ENCODE peak calls at places on chromosomes 4 and X, in seven cellular contexts. G, E, V, Q, H, F and X are unnamed samples.

GRCh38 chr4:150001815-150002214 is 76.4 kb upstream of the DCLK2 start:
- DNase-seq in G (no peak), E (no peak), V (no peak), Q (no peak), H (peak; percentile 59), F (peak; percentile 51), X (no peak)

GRCh38 chr4:74339501-74339900 is 25.4 kb upstream of the EREG start:
- DNase-seq in G (no peak), E (no peak), V (no peak), Q (no peak), H (no peak), F (no peak), X (no peak)

GRCh38 chr4:73653695-73654106 is 33.5 kb upstream of the RASSF6 start:
- DNase-seq in G (peak; percentile 45), E (no peak), V (no peak), Q (peak; percentile 39), H (peak; percentile 62), F (peak; percentile 89), X (peak; percentile 77)

GRCh38 chr4:84338367-84338766 is 160.7 kb downstream of the NKX6-1 start:
- DNase-seq in G (no peak), E (no peak), V (no peak), Q (no peak), H (no peak), F (no peak), X (no peak)

GRCh38 chr4:87241341-87241740 is 20.9 kb upstream of the KLHL8 start:
- DNase-seq in G (no peak), E (no peak), V (no peak), Q (peak; percentile 33), H (no peak), F (no peak), X (no peak)

GRCh38 chr4:73856518-73856917 is 3.4 kb downstream of the PF4V1 start:
- DNase-seq in G (no peak), E (no peak), V (no peak), Q (no peak), H (no peak), F (no peak), X (no peak)

GRCh38 chr4:39655866-39656265 is 17.2 kb upstream of the SMIM14 start:
- DNase-seq in G (no peak), E (no peak), V (no peak), Q (no peak), H (peak; percentile 10), F (no peak), X (peak; percentile 24)

GRCh38 chr4:54897590-54897989 is 227.8 kb downstream of the KDR start:
- DNase-seq in G (no peak), E (no peak), V (no peak), Q (no peak), H (peak; percentile 74), F (peak; percentile 36), X (no peak)

GRCh38 chrX:11558972-11559371 is 106.7 kb downstream of the ARHGAP6 start:
- DNase-seq in G (no peak), E (peak; percentile 45), V (no peak), Q (peak; percentile 60), H (no peak), F (peak; percentile 37), X (peak; percentile 6)

GRCh38 chr4:90982787-90983186 is 855.6 kb downstream of the CCSER1 start:
- DNase-seq in G (no peak), E (no peak), V (no peak), Q (peak; percentile 18), H (no peak), F (no peak), X (no peak)

GRCh38 chr4:130632731-130633604 is 1537.0 kb downstream of the C4orf33 start:
- DNase-seq in G (no peak), E (no peak), V (no peak), Q (peak; percentile 18), H (no peak), F (peak; percentile 0), X (no peak)

GRCh38 chrX:7119927-7120577 is 27.5 kb upstream of the STS start:
- DNase-seq in G (no peak), E (no peak), V (no peak), Q (no peak), H (no peak), F (no peak), X (peak; percentile 33)

GRCh38 chrX:134936542-134936941 is 54.2 kb upstream of the SMIM10 start:
- DNase-seq in G (no peak), E (no peak), V (no peak), Q (no peak), H (peak; percentile 77), F (peak; percentile 62), X (peak; percentile 47)

GRCh38 chr4:31807036-31807435 is 1086.9 kb downstream of the PCDH7 start:
- DNase-seq in G (no peak), E (no peak), V (no peak), Q (no peak), H (no peak), F (no peak), X (no peak)

GRCh38 chr4:140252144-140252741 is 98.3 kb upstream of the MAML3 start:
- DNase-seq in G (no peak), E (peak; percentile 64), V (no peak), Q (peak; percentile 79), H (no peak), F (peak; percentile 26), X (no peak)

GRCh38 chrX:50770702-50771101 is 43.3 kb downstream of the SHROOM4 start:
- DNase-seq in G (no peak), E (no peak), V (no peak), Q (peak; percentile 47), H (no peak), F (peak; percentile 39), X (no peak)

GRCh38 chr4:173486714-173487392 is 43.2 kb downstream of the HAND2 start:
- DNase-seq in G (no peak), E (no peak), V (no peak), Q (peak; percentile 65), H (no peak), F (no peak), X (no peak)

DNA sequence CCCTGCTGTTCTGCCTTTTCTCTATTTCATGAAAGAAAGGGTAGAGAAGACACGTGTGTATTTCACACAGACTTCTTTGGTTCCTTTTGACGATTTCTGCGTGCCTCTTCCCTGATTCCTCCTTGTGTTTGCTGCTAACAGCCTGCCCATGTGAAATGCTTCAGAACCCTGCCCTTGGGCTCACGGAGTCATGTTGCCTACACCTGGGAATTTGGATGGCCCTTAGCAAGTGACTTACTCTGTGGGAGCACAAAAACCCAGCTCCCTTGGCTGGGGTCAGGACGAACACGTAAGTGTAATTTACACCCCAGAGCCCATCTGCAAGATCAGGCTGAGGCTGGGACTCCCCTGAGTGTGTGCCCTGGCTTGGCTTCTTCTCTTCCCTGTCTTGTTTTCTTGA is 220.3 kb upstream of the BCOR start:
- DNase-seq in G (no peak), E (no peak), V (no peak), Q (no peak), H (no peak), F (no peak), X (no peak)
- H2AK5ac ChIP-seq in G (no peak overlapping the region), E (no peak overlapping the region), V (no peak overlapping the region), Q (no peak overlapping the region), H (no peak overlapping the region), F (no peak overlapping the region), X (no peak overlapping the region)

DNA sequence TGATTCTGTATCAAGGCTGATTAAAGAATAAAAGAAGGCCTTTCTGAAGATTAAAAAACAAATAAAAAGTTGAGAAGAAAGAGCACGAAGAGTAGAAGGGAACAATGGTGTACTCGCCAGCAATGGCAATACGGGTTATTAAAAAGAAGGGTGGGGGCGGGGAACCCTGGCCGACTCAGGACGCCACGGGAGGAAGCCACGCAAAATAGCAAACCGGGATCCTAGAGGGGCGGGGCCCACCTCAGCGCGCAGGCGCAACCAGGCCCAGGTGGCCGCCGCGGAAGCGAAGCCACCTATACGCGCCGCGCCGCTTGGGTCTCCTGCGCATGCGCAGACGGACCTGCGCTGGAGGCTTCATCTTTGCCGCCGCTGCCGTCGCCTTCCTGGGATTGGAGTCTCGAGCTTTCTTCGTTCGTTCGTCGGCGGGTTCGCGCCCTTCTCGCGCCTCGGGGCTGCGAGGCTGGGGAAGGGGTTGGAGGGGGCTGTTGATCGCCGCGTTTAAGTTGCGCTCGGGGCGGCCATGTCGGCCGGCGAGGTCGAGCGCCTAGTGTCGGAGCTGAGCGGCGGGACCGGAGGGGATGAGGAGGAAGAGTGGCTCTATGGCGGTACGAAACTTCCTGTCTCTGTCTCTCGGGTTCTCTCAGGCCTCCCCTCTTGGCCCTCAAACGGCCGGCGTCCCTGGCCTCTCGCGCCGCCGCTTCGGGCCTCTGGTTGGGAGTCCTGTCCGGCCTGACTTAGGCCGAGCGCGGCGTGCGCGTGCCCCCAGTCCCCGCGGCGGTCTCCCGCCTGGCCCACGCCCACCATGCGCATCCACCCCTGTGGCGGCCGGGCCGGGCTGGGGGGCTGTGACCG is at the start of gene FIP1L1:
- DNase-seq in G (peak; percentile 92), E (peak; percentile 91), V (peak; percentile 61), Q (peak; percentile 93), H (peak; percentile 87), F (peak; percentile 99), X (peak; percentile 87)
- H2AK5ac ChIP-seq in G (peak within 1 kb of the TSS; percentile 37), E (no peak within 1 kb of the TSS), V (no peak within 1 kb of the TSS), Q (no peak within 1 kb of the TSS), H (peak within 1 kb of the TSS; percentile 35), F (no peak within 1 kb of the TSS), X (no peak within 1 kb of the TSS)

GRCh38 chr4:100175853-100176252 is 14.4 kb downstream of the DDIT4L start:
- DNase-seq in G (no peak), E (no peak), V (no peak), Q (no peak), H (no peak), F (no peak), X (no peak)
- H2AK5ac ChIP-seq in G (no peak overlapping the region), E (no peak overlapping the region), V (no peak overlapping the region), Q (no peak overlapping the region), H (no peak overlapping the region), F (no peak overlapping the region), X (no peak overlapping the region)

DNA sequence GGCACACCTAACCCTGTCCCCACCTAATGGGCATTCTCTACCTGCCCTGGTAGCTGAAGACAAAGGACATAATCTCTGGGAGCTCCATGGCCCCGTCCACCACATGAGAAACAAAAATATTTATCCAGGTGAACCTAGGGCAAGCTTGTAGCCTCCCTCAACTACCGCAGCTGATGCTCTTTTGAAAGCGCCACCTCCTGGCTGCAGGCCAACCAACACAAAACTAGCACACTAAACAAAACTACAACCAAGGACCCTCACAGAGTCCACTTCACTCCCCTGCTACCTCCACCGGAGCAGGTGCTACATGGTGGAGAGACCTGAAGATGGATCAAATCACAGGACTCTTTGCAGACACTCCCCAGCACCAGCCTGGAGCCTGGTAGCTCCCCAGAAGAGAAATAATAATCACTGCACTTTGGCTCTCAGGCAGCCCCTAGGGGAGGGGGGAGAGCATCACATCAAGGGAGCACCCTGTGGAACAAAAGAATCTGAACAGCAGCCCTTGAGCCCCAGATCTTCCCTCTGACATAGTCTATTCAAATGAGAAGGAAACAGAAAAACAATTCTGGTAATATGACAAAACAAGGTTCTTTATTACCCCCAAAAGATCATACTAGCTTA is 111.3 kb upstream of the ATP8A1 start:
- DNase-seq in G (no peak), E (peak; percentile 71), V (no peak), Q (peak; percentile 58), H (no peak), F (no peak), X (no peak)
- H2AK5ac ChIP-seq in G (no peak overlapping the region), E (no peak overlapping the region), V (no peak overlapping the region), Q (no peak overlapping the region), H (no peak overlapping the region), F (no peak overlapping the region), X (no peak overlapping the region)

DNA sequence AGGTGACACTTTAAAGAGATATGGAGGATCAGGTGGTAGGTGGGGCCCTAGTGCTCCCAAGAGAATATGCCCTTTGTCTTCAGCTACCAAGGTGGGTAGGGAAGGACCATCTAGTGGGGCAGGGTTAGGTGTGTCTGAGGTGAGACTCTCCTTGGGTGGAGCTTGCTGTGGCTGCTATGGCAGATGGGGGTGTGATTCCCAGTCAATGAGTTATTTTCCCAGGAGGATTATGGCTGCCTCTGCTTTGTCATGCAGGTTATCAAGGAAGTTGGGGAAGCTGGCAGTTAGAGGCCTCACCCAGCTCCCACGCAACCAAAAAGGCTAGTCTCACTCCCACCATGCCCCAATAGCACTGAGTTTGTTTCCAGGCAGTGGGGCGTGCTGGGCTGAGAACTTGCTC is 18.0 kb upstream of the SPIN2A start:
- DNase-seq in G (no peak), E (no peak), V (no peak), Q (peak; percentile 16), H (no peak), F (no peak), X (no peak)
- H2AK5ac ChIP-seq in G (no peak overlapping the region), E (no peak overlapping the region), V (no peak overlapping the region), Q (no peak overlapping the region), H (no peak overlapping the region), F (no peak overlapping the region), X (no peak overlapping the region)